ENCODE peak calls at places on chromosomes 3 and 15, in seven cellular contexts. W is transverse colon; V is GM23338; T is effector memory CD4-positive, alpha-beta T cell; G is tibial artery; J is astrocyte; R is psoas muscle. K is an unnamed sample.

GRCh38 chr3:196654691-196655090 is 15.2 kb downstream of the NRROS start:
- DNase-seq in W (no peak), V (no peak), T (no peak), G (no peak), J (no peak), R (no peak), K (no peak)

GRCh38 chr3:177286034-177286433 is 88.8 kb upstream of the TBL1XR1 start:
- DNase-seq in W (no peak), V (no peak), T (no peak), G (no peak), J (no peak), R (no peak), K (no peak)

GRCh38 chr15:67850995-67851535 is 11.2 kb upstream of the RNU6-1 start:
- DNase-seq in W (no peak), V (no peak), T (no peak), G (no peak), J (peak; percentile 36), R (no peak), K (no peak)

GRCh38 chr3:44476181-44476599 is 1.3 kb downstream of the ZNF445 start:
- DNase-seq in W (no peak), V (no peak), T (no peak), G (no peak), J (peak; percentile 62), R (no peak), K (peak; percentile 18)

GRCh38 chr3:24254649-24255048 is 240.0 kb downstream of the THRB start:
- DNase-seq in W (no peak), V (no peak), T (no peak), G (no peak), J (peak; percentile 94), R (no peak), K (no peak)

GRCh38 chr3:170641510-170642236 is 55.8 kb upstream of the SLC7A14 start:
- DNase-seq in W (no peak), V (no peak), T (no peak), G (peak; percentile 33), J (peak; percentile 30), R (no peak), K (no peak)

GRCh38 chr3:194212021-194212868 is 76.3 kb downstream of the HES1 start:
- DNase-seq in W (no peak), V (peak; percentile 57), T (no peak), G (no peak), J (no peak), R (no peak), K (no peak)

GRCh38 chr15:67997996-67998395 is 56.1 kb upstream of the PIAS1 start:
- DNase-seq in W (no peak), V (no peak), T (no peak), G (no peak), J (peak; percentile 23), R (no peak), K (no peak)

GRCh38 chr3:101521251-101521701 is 8.3 kb upstream of the SENP7 start:
- DNase-seq in W (no peak), V (no peak), T (peak; percentile 17), G (no peak), J (no peak), R (no peak), K (no peak)

GRCh38 chr3:52507359-52507758 is 12.2 kb downstream of the STAB1 start:
- DNase-seq in W (no peak), V (no peak), T (no peak), G (no peak), J (peak; percentile 26), R (no peak), K (no peak)

GRCh38 chr3:118782755-118783202 is 251.9 kb downstream of the IGSF11 start:
- DNase-seq in W (no peak), V (no peak), T (no peak), G (no peak), J (peak; percentile 8), R (no peak), K (no peak)

GRCh38 chr3:133273346-133273745 is 126.5 kb upstream of the BFSP2 start:
- DNase-seq in W (no peak), V (no peak), T (no peak), G (no peak), J (no peak), R (no peak), K (no peak)

GRCh38 chr3:12895391-12896205 is 54.2 kb upstream of the RPL32 start:
- DNase-seq in W (no peak), V (no peak), T (no peak), G (no peak), J (no peak), R (peak; percentile 55), K (no peak)

GRCh38 chr3:147411235-147411607 is 2.1 kb downstream of the ZIC1 start:
- DNase-seq in W (no peak), V (peak; percentile 52), T (no peak), G (no peak), J (no peak), R (no peak), K (no peak)

GRCh38 chr3:147412917-147413711 is 3.9 kb downstream of the ZIC1 start:
- DNase-seq in W (no peak), V (peak; percentile 64), T (no peak), G (no peak), J (no peak), R (no peak), K (no peak)

GRCh38 chr3:147410518-147411234 is 1.5 kb downstream of the ZIC1 start:
- DNase-seq in W (no peak), V (peak; percentile 61), T (no peak), G (no peak), J (peak; percentile 61), R (peak; percentile 73), K (no peak)

GRCh38 chr3:147412491-147412916 is 3.3 kb downstream of the ZIC1 start:
- DNase-seq in W (no peak), V (peak; percentile 82), T (no peak), G (no peak), J (no peak), R (no peak), K (no peak)

DNA sequence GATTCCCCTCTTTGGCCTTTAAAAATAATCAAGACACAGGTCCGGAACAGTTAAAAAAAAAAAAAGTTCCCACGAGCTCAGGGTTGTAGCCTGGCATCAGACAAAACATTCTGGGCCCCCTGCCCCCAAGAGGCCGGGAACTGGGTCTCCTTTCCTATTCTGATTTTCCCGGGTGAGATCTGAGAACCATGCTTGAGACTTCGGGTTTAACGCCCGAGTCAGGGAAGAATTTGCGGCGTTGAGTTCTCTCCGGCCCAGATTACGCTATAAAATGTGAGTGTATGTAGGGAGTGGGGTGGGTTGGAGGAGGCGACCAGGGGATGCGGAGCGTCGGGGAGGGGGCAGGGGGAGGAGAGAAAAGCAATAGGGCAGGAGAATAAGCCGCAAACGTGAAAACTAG is 2.6 kb downstream of the ZIC1 start:
- DNase-seq in W (no peak), V (peak; percentile 49), T (no peak), G (no peak), J (no peak), R (no peak), K (no peak)
- H3K4me3 ChIP-seq in W (no peak overlapping the region), V (peak overlapping the region; percentile 71), T (no peak overlapping the region), G (no peak overlapping the region), J (peak overlapping the region; percentile 82), R (peak overlapping the region; percentile 75), K (no peak overlapping the region)

GRCh38 chr15:38650936-38651327 is 86.3 kb upstream of the RASGRP1 start:
- DNase-seq in W (no peak), V (no peak), T (no peak), G (no peak), J (no peak), R (no peak), K (no peak)

GRCh38 chr15:38650384-38650783 is 85.8 kb upstream of the RASGRP1 start:
- DNase-seq in W (no peak), V (peak; percentile 22), T (no peak), G (no peak), J (no peak), R (no peak), K (no peak)

GRCh38 chr15:38651328-38652038 is 86.9 kb upstream of the RASGRP1 start:
- DNase-seq in W (peak; percentile 15), V (peak; percentile 11), T (peak; percentile 11), G (no peak), J (no peak), R (no peak), K (peak; percentile 9)

GRCh38 chr15:38652183-38652794 is 87.7 kb upstream of the RASGRP1 start:
- DNase-seq in W (no peak), V (no peak), T (no peak), G (no peak), J (no peak), R (no peak), K (no peak)

GRCh38 chr15:38652998-38653397 is 88.4 kb upstream of the RASGRP1 start:
- DNase-seq in W (peak; percentile 41), V (peak; percentile 20), T (peak; percentile 68), G (no peak), J (no peak), R (no peak), K (peak; percentile 87)
- H3K4me1 ChIP-seq in W (no peaks in the 10 kb centered on the region), V (peaks cover 3% of the 10 kb centered on the region), T (peaks cover 46% of the 10 kb centered on the region), G (no peaks in the 10 kb centered on the region), J (no peaks in the 10 kb centered on the region), R (no peaks in the 10 kb centered on the region), K (peaks cover 70% of the 10 kb centered on the region)

DNA sequence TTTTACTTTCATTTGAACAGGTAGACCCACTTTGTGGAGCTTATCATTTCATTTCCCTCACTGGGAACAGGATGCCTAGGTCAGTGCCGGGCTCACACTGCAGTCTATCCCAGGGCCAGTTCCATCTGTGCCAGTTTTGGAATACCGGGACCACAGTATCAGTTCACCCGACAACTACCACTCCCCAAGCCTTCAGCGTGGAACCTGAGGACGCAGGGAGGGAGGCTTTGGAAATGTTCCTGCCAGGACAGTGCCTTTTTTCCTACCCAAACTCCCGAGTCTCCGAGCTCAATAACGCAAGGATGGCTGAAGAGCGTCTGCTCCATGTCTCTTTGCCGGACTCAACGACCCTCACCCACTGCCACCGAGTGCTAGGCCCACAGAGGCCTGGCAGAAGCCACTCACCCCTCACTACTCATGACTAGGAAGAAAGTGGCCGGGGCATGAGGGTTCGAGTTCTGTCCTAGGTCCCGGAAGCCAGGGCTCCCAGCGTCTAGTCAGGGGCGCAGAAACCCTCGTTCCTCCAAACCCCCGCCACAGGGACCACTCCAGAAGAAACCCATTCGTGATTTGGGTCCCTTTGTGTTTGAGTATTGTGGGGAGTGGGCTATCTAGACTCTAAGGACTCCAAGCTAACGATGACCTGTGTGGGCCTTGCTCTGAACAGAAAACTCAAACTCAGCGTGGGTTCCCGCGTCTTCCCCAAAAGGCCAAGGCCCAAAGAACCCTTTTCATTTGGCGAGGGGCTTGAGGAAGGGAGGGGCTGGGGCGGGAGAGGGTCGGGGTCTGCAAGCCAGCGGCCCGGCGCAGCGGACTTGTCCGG is 11.4 kb downstream of the ZIC1 start:
- DNase-seq in W (no peak), V (no peak), T (no peak), G (no peak), J (no peak), R (no peak), K (no peak)
- H3K4me3 ChIP-seq in W (no peak overlapping the region), V (peak overlapping the region; percentile 54), T (no peak overlapping the region), G (no peak overlapping the region), J (peak overlapping the region; percentile 61), R (peak overlapping the region; percentile 60), K (no peak overlapping the region)

DNA sequence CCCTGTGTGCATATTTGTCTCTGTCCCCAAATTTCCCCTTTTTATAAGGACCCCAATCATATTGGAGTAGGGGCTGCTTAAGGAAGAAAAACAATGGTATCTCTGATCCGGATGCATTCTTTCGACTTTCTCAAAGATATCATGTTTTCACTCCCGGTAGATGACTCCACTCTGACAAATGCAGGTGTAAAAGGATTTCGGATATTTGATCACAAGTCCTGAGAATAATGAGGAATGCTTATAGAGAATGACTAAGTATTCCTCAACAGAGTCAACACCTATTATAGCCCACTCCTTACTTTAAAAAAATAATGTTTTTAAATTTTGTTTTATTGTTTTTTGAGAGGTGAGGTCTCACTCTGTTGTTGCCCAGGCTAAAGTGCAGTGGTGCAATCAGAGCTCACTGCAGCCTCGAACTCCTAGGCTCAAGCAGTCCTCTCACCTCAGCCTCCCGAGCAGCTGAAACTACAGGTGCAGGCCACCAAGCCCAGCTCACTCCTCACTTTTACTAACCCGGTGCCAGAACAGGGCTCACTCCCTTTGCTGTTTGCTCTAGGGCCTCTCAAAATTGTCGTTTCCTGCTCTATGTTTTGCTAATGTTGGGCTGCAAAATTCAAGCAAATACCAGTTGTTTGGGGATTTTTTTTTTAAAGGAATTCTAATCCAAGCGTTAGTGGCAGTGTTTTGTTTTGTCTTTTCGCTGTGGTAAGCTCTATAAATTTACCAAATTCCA is 24.6 kb downstream of the COL8A1 start:
- DNase-seq in W (no peak), V (peak; percentile 52), T (no peak), G (no peak), J (no peak), R (no peak), K (no peak)
- H3K4me1 ChIP-seq in W (no peaks in the 10 kb centered on the region), V (peaks cover 24% of the 10 kb centered on the region), T (no peaks in the 10 kb centered on the region), G (peaks cover 35% of the 10 kb centered on the region), J (peaks cover 22% of the 10 kb centered on the region), R (no peaks in the 10 kb centered on the region), K (no peaks in the 10 kb centered on the region)